ENCODE peak calls at places on chromosome 17, in eight cellular contexts. A is GM12878, J is HepG2, W is A549, O is H1, I is K562, X is HCT116, P is SK-N-SH. D is an unnamed sample.

GRCh38 chr17:44820631-44821196 is 9.4 kb downstream of the GJC1 start:
- DNase-seq in J (peak), A (no peak), O (no peak), P (no peak), I (no peak), W (peak), X (peak), D (peak)

GRCh38 chr17:76171701-76172100 is 30.7 kb upstream of the FOXJ1 start:
- DNase-seq in I (no peak), A (no peak), J (no peak), P (no peak), W (no peak), O (no peak), X (no peak), D (no peak)

GRCh38 chr17:34764716-34765115 is 185.3 kb downstream of the TMEM132E start:
- DNase-seq in A (no peak), W (no peak), P (no peak), X (no peak), O (no peak), I (no peak), J (no peak), D (no peak)

GRCh38 chr17:49204521-49204920 is 5.9 kb downstream of the GNGT2 start:
- DNase-seq in J (no peak), O (no peak), W (no peak), P (no peak), A (no peak), X (no peak), I (no peak), D (peak)

GRCh38 chr17:60664022-60664421 is 13.6 kb upstream of the BCAS3 start:
- DNase-seq in W (no peak), O (no peak), J (no peak), I (no peak), X (no peak), P (no peak), A (no peak), D (peak)

GRCh38 chr17:63827002-63827800 is at the start of the genes FTSJ3 and PSMC5:
- DNase-seq in J (peak), X (peak), A (peak), I (peak), P (peak), W (peak), O (peak), D (peak)

GRCh38 chr17:19341641-19342610 is 20.6 kb downstream of the B9D1 start:
- DNase-seq in I (no peak), X (no peak), O (no peak), J (no peak), W (no peak), P (peak), A (no peak), D (peak)

GRCh38 chr17:37131670-37132620 is 183.2 kb downstream of the AATF start:
- DNase-seq in J (no peak), W (no peak), X (no peak), O (no peak), A (no peak), I (no peak), P (no peak), D (no peak)

GRCh38 chr17:50636804-50637195 is 2.1 kb downstream of the ABCC3 start:
- DNase-seq in J (no peak), A (no peak), O (no peak), I (no peak), W (no peak), P (peak), X (no peak), D (no peak)

GRCh38 chr17:78196712-78197111 is 9.6 kb downstream of the AFMID start:
- DNase-seq in A (no peak), I (no peak), P (no peak), W (no peak), O (no peak), X (no peak), J (no peak), D (no peak)

GRCh38 chr17:3554440-3554839 is 3.2 kb downstream of the TRPV3 start:
- DNase-seq in A (no peak), I (no peak), J (no peak), X (no peak), P (no peak), O (no peak), W (no peak), D (no peak)

GRCh38 chr17:8060274-8060673 is 21.4 kb downstream of the ALOX15B start:
- DNase-seq in A (peak), W (peak), P (peak), X (peak), J (peak), I (peak), O (peak), D (peak)

GRCh38 chr17:50173335-50173941 is 7.6 kb downstream of the SGCA start:
- DNase-seq in X (no peak), O (no peak), I (no peak), W (no peak), A (no peak), J (no peak), P (peak), D (peak)

GRCh38 chr17:41863074-41863843 is 2.0 kb downstream of the KLHL11 start:
- DNase-seq in O (no peak), W (no peak), I (no peak), J (no peak), P (no peak), X (no peak), A (no peak), D (no peak)

GRCh38 chr17:29726721-29727252 is 104.1 kb upstream of the CORO6 start:
- DNase-seq in P (peak), X (no peak), J (no peak), O (no peak), I (peak), W (no peak), A (peak), D (peak)

GRCh38 chr17:79840204-79840988 is 1.2 kb upstream of the CBX4 start:
- DNase-seq in I (no peak), J (no peak), O (peak), W (no peak), A (no peak), X (no peak), P (peak), D (peak)

GRCh38 chr17:57415737-57416354 is 159.5 kb downstream of the MSI2 start:
- DNase-seq in W (no peak), X (no peak), P (no peak), A (no peak), I (no peak), O (no peak), J (no peak), D (no peak)

GRCh38 chr17:8904201-8904600 is 36.7 kb upstream of the PIK3R6 start:
- DNase-seq in P (no peak), X (no peak), O (no peak), J (no peak), A (no peak), W (no peak), I (no peak), D (no peak)

GRCh38 chr17:45277216-45277849 is 15.4 kb upstream of the SPATA32 start:
- DNase-seq in W (peak), P (peak), I (peak), J (peak), X (peak), O (peak), A (peak), D (peak)

DNA sequence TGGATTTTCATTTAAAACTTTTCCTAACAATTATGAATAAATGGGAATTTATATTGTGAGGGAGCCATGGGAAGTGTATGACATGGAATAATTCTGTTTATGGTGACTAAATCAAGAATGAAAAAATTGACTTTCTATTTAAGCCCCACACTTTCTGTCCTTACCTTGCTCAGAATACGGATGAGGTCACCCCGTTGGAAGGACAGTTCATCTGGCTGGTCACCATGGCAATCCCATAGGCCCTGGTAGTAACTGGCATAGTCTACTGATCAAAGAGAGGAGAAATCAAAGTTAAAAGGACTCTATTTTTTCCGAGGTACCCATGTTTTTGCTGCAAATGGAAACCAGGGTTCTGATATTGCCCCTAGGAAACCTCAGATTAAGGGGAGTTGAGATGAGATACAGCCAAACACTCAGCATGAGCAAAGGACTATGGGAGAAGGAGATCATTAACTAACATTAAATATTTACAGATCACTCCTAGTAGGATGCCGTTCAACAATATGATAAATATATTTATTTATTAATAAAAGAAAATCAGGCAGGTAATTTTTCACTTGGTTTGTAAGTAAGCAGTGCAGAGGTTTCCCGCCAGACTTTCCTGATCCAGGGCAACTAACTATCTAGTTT is 54.9 kb downstream of the SNX11 start:
- DNase-seq in I (no peak), X (no peak), O (no peak), J (no peak), P (no peak), A (no peak), W (peak), D (no peak)
- TF ChIP-seq RAD21 in I (no peak), X (no peak), O (no peak), J (no peak), P (no peak), A (no peak), W (no peak), D (no peak)

GRCh38 chr17:71936977-71937376 is 183.8 kb upstream of the SOX9 start:
- DNase-seq in X (peak), O (no peak), W (no peak), A (no peak), J (no peak), I (no peak), P (no peak), D (no peak)
- TF ChIP-seq RAD21 in X (peak), O (no peak), W (no peak), A (no peak), J (no peak), I (no peak), P (no peak), D (no peak)

GRCh38 chr17:67335245-67335835 is 31.0 kb downstream of the PSMD12 start:
- DNase-seq in O (peak), I (no peak), A (no peak), J (no peak), W (no peak), P (no peak), X (no peak), D (no peak)
- TF ChIP-seq RAD21 in O (no peak), I (no peak), A (no peak), J (no peak), W (no peak), P (no peak), X (no peak), D (no peak)

GRCh38 chr17:33233855-33234228 is 59.3 kb downstream of the ASIC2 start:
- DNase-seq in W (no peak), J (no peak), O (no peak), X (no peak), I (no peak), P (peak), A (no peak), D (no peak)
- TF ChIP-seq RAD21 in W (no peak), J (no peak), O (no peak), X (no peak), I (no peak), P (no peak), A (no peak), D (no peak)

GRCh38 chr17:21213005-21213404 is 956 bp downstream of the TMEM11 start:
- DNase-seq in A (no peak), X (no peak), O (no peak), J (no peak), W (no peak), I (no peak), P (no peak), D (no peak)

GRCh38 chr17:21214015-21214776 is at the start of gene TMEM11:
- DNase-seq in X (peak), O (peak), P (peak), A (peak), W (peak), J (peak), I (peak), D (peak)

GRCh38 chr17:21215935-21216334 is 2.0 kb upstream of the TMEM11 start:
- DNase-seq in A (no peak), J (no peak), P (no peak), O (no peak), X (no peak), W (no peak), I (no peak), D (no peak)

GRCh38 chr17:21213491-21214014 is 408 bp downstream of the TMEM11 start:
- DNase-seq in W (peak), O (no peak), J (no peak), A (no peak), P (peak), I (peak), X (no peak), D (no peak)

DNA sequence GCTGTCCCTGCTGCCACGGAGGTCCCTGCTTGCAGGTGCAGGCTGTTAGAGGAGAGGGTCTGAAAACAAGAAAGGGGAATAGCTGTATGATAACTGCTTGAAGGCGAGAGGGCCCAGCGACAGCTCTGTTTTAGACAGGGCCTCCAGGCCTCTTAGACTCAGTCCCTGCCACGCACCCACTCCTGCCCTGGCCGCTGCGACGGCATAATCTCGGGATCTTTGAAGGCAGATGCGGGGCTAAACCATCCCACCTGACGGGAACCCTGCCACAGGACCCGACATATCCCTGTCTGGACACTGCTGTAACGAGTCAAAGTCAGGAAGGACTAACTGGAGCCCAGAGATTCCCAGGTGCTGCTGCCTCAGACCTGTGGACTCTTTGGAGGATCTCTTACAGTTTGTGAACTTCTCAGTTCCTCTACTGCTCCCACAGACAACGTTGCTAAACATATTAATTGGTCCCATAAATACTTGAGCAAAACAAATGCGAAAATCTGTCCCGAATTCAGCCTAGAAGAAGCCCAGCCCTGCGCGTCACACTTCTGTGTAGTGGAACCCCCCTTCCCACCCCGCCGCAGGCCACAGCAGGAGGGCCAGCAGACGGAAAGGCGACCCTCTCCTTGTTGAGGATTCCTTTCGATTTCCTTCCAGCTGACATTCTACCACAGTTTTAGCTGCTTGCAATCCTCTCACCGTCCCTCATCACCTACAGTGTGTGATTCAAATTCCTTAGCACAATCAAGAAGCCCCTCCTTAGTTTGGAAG is 998 bp upstream of the TMEM11 start:
- DNase-seq in I (no peak), P (no peak), J (no peak), X (no peak), W (peak), O (peak), A (no peak), D (no peak)
- TF ChIP-seq RAD21 in I (no peak), P (no peak), J (no peak), X (no peak), W (no peak), O (no peak), A (no peak), D (no peak)

GRCh38 chr17:58692239-58693055 is at the start of gene RAD51C:
- DNase-seq in A (peak), J (peak), I (peak), X (peak), P (peak), O (peak), W (peak), D (peak)

GRCh38 chr17:58694302-58694701 is 1.9 kb downstream of the RAD51C start:
- DNase-seq in O (no peak), X (no peak), A (no peak), I (no peak), P (no peak), J (no peak), W (no peak), D (no peak)

GRCh38 chr17:58693208-58693607 is 806 bp downstream of the RAD51C start:
- DNase-seq in X (no peak), I (no peak), O (no peak), A (no peak), J (no peak), P (no peak), W (no peak), D (no peak)

GRCh38 chr17:58693751-58694150 is 1.3 kb downstream of the RAD51C start:
- DNase-seq in P (no peak), W (no peak), A (no peak), I (no peak), J (no peak), O (no peak), X (no peak), D (no peak)

GRCh38 chr17:58694826-58695225 is 2.4 kb downstream of the RAD51C start:
- DNase-seq in J (no peak), A (no peak), P (no peak), O (no peak), I (no peak), X (no peak), W (no peak), D (no peak)
- TF ChIP-seq RAD21 in J (no peak), A (no peak), P (no peak), O (no peak), I (no peak), X (no peak), W (no peak), D (no peak)